ENCODE peak calls at places on chromosomes 3 and 15, in four cellular contexts. G, S, E and F are unnamed samples.

GRCh38 chr15:94582368-94582767 is 351.0 kb downstream of the MCTP2 start:
- DNase-seq in G (peak; percentile 70), S (no peak), E (peak; percentile 21), F (no peak)

GRCh38 chr3:123732447-123732846 is 147.6 kb upstream of the HACD2 start:
- DNase-seq in G (no peak), S (no peak), E (no peak), F (peak; percentile 82)

GRCh38 chr3:35639251-35640185 is at the start of gene ARPP21:
- DNase-seq in G (peak; percentile 46), S (peak; percentile 41), E (peak; percentile 20), F (peak; percentile 7)

GRCh38 chr15:80934761-80935221 is 54.8 kb downstream of the MESD start:
- DNase-seq in G (no peak), S (no peak), E (peak; percentile 88), F (peak; percentile 29)

GRCh38 chr3:53046171-53047170 is 598 bp upstream of the SFMBT1 start:
- DNase-seq in G (peak; percentile 79), S (peak; percentile 73), E (peak; percentile 31), F (peak; percentile 65)

GRCh38 chr15:87477056-87477455 is 779.5 kb downstream of the NTRK3 start:
- DNase-seq in G (no peak), S (no peak), E (no peak), F (no peak)

GRCh38 chr15:42581272-42581730 is 5.9 kb downstream of the STARD9 start:
- DNase-seq in G (peak; percentile 95), S (peak; percentile 93), E (peak; percentile 75), F (peak; percentile 74)

GRCh38 chr3:138188013-138188352 is 882 bp downstream of the ARMC8 start:
- DNase-seq in G (peak; percentile 66), S (no peak), E (peak; percentile 68), F (peak; percentile 73)

GRCh38 chr3:57512174-57512573 is 32.0 kb downstream of the DNAH12 start:
- DNase-seq in G (no peak), S (no peak), E (peak; percentile 21), F (peak; percentile 2)

GRCh38 chr15:72092691-72093090 is 25.3 kb downstream of the MYO9A start:
- DNase-seq in G (no peak), S (no peak), E (no peak), F (no peak)

GRCh38 chr3:195080125-195080524 is 190.8 kb downstream of the XXYLT1 start:
- DNase-seq in G (no peak), S (peak; percentile 45), E (no peak), F (no peak)

GRCh38 chr15:64455951-64456350 is 4.4 kb upstream of the ZNF609 start:
- DNase-seq in G (peak; percentile 65), S (no peak), E (peak; percentile 50), F (no peak)

GRCh38 chr3:3619815-3620214 is 179.4 kb upstream of the LRRN1 start:
- DNase-seq in G (no peak), S (no peak), E (no peak), F (no peak)

GRCh38 chr15:68317281-68318007 is 39.9 kb downstream of the FEM1B start:
- DNase-seq in G (peak; percentile 58), S (no peak), E (no peak), F (no peak)

DNA sequence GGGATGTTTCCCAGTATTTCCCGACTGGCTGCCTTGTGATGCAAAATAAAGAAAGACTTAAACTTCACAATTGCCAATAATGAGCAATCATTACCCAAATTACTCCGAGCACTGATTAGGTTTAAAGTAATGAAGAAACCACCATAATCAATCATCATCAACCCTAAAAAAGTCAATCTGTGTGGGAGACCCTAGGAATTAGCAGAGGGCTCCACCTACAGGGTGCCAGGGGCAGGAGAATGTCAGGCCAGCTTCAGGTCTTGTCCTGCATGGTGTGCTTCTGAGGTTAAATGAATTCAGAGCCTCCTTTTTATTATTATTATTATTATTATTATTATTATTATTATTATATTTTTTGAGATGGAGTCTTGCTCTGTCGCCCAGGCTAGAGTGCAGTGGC is 478.0 kb upstream of the ARRDC4 start:
- DNase-seq in G (no peak), S (no peak), E (no peak), F (no peak)
- TF ChIP-seq CTCF in G (no peak), S (no peak), E (no peak), F (no peak)

GRCh38 chr3:106823706-106824105 is 553.5 kb upstream of the CCDC54 start:
- DNase-seq in G (no peak), S (no peak), E (no peak), F (no peak)

GRCh38 chr3:106822204-106822603 is 555.0 kb upstream of the CCDC54 start:
- DNase-seq in G (no peak), S (no peak), E (no peak), F (no peak)

GRCh38 chr3:106826861-106827311 is 550.4 kb upstream of the CCDC54 start:
- DNase-seq in G (no peak), S (no peak), E (peak; percentile 70), F (no peak)

GRCh38 chr3:106825962-106826605 is 551.2 kb upstream of the CCDC54 start:
- DNase-seq in G (no peak), S (no peak), E (peak; percentile 76), F (peak; percentile 80)

GRCh38 chr3:106824856-106825255 is 552.4 kb upstream of the CCDC54 start:
- DNase-seq in G (no peak), S (no peak), E (peak; percentile 48), F (peak; percentile 47)
- TF ChIP-seq CTCF in G (peak; percentile 11), S (no peak), E (peak; percentile 46), F (peak; percentile 42)

DNA sequence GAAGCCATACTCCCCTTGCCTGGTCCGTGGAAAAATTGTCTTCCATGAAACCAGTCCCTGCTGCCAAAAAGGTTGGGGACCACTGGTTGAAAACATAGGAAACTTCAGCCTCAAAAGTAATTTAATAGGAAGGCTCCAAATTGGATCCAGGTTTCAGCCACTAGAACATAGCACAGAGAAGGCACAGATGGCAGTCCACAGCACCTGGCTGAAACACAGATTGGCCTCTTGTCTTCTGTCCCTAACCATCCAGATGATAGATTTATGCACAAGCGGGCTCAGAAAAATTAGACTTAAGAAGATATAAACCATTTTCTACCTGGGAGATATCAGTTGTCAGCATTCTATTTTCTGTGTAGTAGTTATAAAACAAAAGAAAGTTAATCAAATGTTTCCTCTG is 397.1 kb downstream of the CNTN4 start:
- DNase-seq in G (no peak), S (no peak), E (no peak), F (no peak)
- TF ChIP-seq CTCF in G (no peak), S (no peak), E (no peak), F (no peak)

DNA sequence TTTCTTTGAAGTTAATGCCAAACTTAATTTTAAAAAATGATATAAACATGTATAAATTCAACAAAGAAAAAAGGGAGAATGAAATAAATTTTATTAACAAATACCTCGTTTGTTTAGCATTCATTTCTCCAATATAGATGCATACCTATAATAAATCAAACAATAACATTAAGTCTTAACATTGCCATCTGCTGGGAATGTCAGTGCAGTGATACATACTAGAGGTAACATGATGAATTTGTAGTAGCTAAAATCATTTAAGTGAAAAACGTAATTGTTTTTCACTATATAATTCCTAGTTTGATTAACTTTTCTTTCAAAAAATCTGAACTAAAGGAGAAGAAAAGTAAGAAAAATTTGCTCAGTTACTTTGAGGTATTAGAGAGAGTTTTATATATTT is 340.2 kb upstream of the CBLB start:
- DNase-seq in G (no peak), S (no peak), E (peak; percentile 74), F (peak; percentile 60)
- TF ChIP-seq CTCF in G (no peak), S (no peak), E (peak; percentile 41), F (no peak)

GRCh38 chr15:91456921-91457320 is 356.9 kb downstream of the SV2B start:
- DNase-seq in G (no peak), S (no peak), E (no peak), F (no peak)
- TF ChIP-seq CTCF in G (no peak), S (no peak), E (no peak), F (no peak)

GRCh38 chr3:87898971-87899370 is 159.8 kb downstream of the CGGBP1 start:
- DNase-seq in G (no peak), S (no peak), E (no peak), F (no peak)
- TF ChIP-seq CTCF in G (no peak), S (no peak), E (no peak), F (no peak)

DNA sequence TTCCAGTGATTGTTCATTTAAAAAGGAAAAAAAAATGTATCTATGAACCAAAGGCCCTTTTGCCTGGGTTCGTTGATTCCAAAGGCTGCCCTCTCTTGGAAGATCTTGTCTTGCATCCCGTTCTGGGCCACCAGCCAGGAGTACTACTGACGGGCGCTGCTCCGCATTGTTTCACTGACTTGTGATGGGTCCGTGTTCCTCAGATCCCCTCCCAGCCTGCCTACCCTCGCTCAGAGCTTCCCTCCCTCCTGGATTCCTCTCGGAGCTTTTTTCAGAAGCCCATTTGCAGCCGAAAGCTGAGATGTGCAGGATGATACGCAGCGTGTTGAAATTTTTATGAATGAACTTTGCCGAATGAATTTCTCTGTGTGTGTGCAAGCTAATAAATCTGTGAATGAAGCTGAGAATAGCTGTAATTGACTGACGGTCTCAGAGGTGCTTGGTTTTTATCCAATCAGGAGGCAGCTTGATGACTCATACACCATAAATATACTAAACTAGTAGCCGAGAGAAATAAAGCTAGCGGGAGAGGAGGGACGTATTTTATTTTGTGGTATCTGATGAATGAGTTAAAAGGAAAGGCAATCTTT is at the start of gene SHC4:
- DNase-seq in G (peak; percentile 87), S (no peak), E (peak; percentile 84), F (peak; percentile 92)
- TF ChIP-seq CTCF in G (peak; percentile 18), S (no peak), E (peak; percentile 41), F (peak; percentile 36)

GRCh38 chr15:91116379-91117067 is 16.5 kb downstream of the SV2B start:
- DNase-seq in G (no peak), S (no peak), E (peak; percentile 10), F (no peak)
- TF ChIP-seq CTCF in G (no peak), S (no peak), E (no peak), F (no peak)